ENCODE peak calls at places on chromosomes 12 and 14, in six cellular contexts. One of them, this sample, is unnamed.

GRCh38 chr12:974281-974862 is 16.7 kb upstream of the ERC1 start:
- DNase-seq in heart right ventricle: no peak
- DNase-seq in MM.1S: no peak
- DNase-seq in tibial artery: no peak
- DNase-seq in iPS DF 6.9: no peak
- DNase-seq in H9: no peak
- DNase-seq in this sample: no peak

GRCh38 chr14:68392393-68393085 is 400.3 kb downstream of the ZFP36L1 start:
- DNase-seq in heart right ventricle: peak
- DNase-seq in MM.1S: no peak
- DNase-seq in tibial artery: peak
- DNase-seq in iPS DF 6.9: no peak
- DNase-seq in H9: no peak
- DNase-seq in this sample: no peak

GRCh38 chr12:6850796-6851152 is 312 bp downstream of the CDCA3 start:
- DNase-seq in heart right ventricle: no peak
- DNase-seq in MM.1S: no peak
- DNase-seq in tibial artery: no peak
- DNase-seq in iPS DF 6.9: no peak
- DNase-seq in H9: no peak
- DNase-seq in this sample: no peak

GRCh38 chr12:118061011-118061875 is at the start of gene WSB2:
- DNase-seq in heart right ventricle: peak
- DNase-seq in MM.1S: peak
- DNase-seq in tibial artery: peak
- DNase-seq in iPS DF 6.9: peak
- DNase-seq in H9: peak
- DNase-seq in this sample: peak

GRCh38 chr14:59244581-59244980 is 56.1 kb downstream of the DAAM1 start:
- DNase-seq in heart right ventricle: no peak
- DNase-seq in MM.1S: no peak
- DNase-seq in tibial artery: no peak
- DNase-seq in iPS DF 6.9: no peak
- DNase-seq in H9: no peak
- DNase-seq in this sample: no peak

GRCh38 chr14:58315606-58316005 is 17.3 kb downstream of the ARID4A start:
- DNase-seq in heart right ventricle: no peak
- DNase-seq in MM.1S: no peak
- DNase-seq in tibial artery: no peak
- DNase-seq in iPS DF 6.9: no peak
- DNase-seq in H9: no peak
- DNase-seq in this sample: no peak

GRCh38 chr12:127559349-127560040 is 707.5 kb upstream of the TMEM132C start:
- DNase-seq in heart right ventricle: peak
- DNase-seq in MM.1S: peak
- DNase-seq in tibial artery: no peak
- DNase-seq in iPS DF 6.9: peak
- DNase-seq in H9: peak
- DNase-seq in this sample: no peak

GRCh38 chr12:68559246-68559645 is 51.5 kb upstream of the RAP1B start:
- DNase-seq in heart right ventricle: no peak
- DNase-seq in MM.1S: no peak
- DNase-seq in tibial artery: no peak
- DNase-seq in iPS DF 6.9: no peak
- DNase-seq in H9: no peak
- DNase-seq in this sample: no peak

GRCh38 chr14:21025374-21026151 is 702 bp upstream of the NDRG2 start:
- DNase-seq in heart right ventricle: peak
- DNase-seq in MM.1S: no peak
- DNase-seq in tibial artery: peak
- DNase-seq in iPS DF 6.9: no peak
- DNase-seq in H9: peak
- DNase-seq in this sample: peak

GRCh38 chr12:30753233-30753632 is 1.5 kb downstream of the CAPRIN2 start:
- DNase-seq in heart right ventricle: no peak
- DNase-seq in MM.1S: peak
- DNase-seq in tibial artery: no peak
- DNase-seq in iPS DF 6.9: peak
- DNase-seq in H9: peak
- DNase-seq in this sample: no peak

GRCh38 chr14:100084591-100084990 is 19.4 kb downstream of the EVL start:
- DNase-seq in heart right ventricle: no peak
- DNase-seq in MM.1S: no peak
- DNase-seq in tibial artery: no peak
- DNase-seq in iPS DF 6.9: no peak
- DNase-seq in H9: no peak
- DNase-seq in this sample: no peak

GRCh38 chr12:120903382-120903817 is 758 bp downstream of the SPPL3 start:
- DNase-seq in heart right ventricle: peak
- DNase-seq in MM.1S: no peak
- DNase-seq in tibial artery: peak
- DNase-seq in iPS DF 6.9: no peak
- DNase-seq in H9: peak
- DNase-seq in this sample: peak

GRCh38 chr14:26596722-26597030 is 1.2 kb downstream of the NOVA1 start:
- DNase-seq in heart right ventricle: no peak
- DNase-seq in MM.1S: no peak
- DNase-seq in tibial artery: peak
- DNase-seq in iPS DF 6.9: no peak
- DNase-seq in H9: peak
- DNase-seq in this sample: peak

GRCh38 chr14:68564826-68565760 is 227.8 kb downstream of the ZFP36L1 start:
- DNase-seq in heart right ventricle: no peak
- DNase-seq in MM.1S: no peak
- DNase-seq in tibial artery: no peak
- DNase-seq in iPS DF 6.9: no peak
- DNase-seq in H9: no peak
- DNase-seq in this sample: no peak

GRCh38 chr14:36105401-36105800 is 71.1 kb downstream of the PTCSC3 start:
- DNase-seq in heart right ventricle: no peak
- DNase-seq in MM.1S: no peak
- DNase-seq in tibial artery: no peak
- DNase-seq in iPS DF 6.9: peak
- DNase-seq in H9: peak
- DNase-seq in this sample: no peak

GRCh38 chr12:96034631-96035282 is 630 bp downstream of the LTA4H start:
- DNase-seq in heart right ventricle: no peak
- DNase-seq in MM.1S: no peak
- DNase-seq in tibial artery: peak
- DNase-seq in iPS DF 6.9: no peak
- DNase-seq in H9: peak
- DNase-seq in this sample: no peak
- H3K27ac ChIP-seq in heart right ventricle: peak
- H3K27ac ChIP-seq in MM.1S: peak
- H3K27ac ChIP-seq in tibial artery: peak
- H3K27ac ChIP-seq in iPS DF 6.9: no peak
- H3K27ac ChIP-seq in H9: no peak
- H3K27ac ChIP-seq in this sample: peak

DNA sequence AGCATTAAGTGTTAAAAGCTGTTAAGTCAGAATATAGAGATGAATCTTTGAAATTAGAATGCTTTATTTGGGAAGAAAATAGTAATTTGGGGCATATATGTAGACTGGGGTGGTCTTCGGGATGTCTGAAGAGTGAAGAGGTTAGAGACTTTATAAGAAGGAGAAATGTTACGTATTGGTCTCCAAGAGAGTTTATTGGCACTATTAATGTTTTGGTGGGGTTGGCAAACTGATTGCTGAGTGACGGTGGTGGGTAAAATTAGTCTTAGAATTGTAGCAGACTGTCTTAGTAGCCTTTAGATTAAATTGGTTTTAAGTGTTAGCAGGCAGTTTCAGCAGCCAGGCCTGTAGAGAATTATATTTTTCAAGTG is 4.9 kb upstream of the ATP23 start:
- DNase-seq in heart right ventricle: no peak
- DNase-seq in MM.1S: no peak
- DNase-seq in tibial artery: no peak
- DNase-seq in iPS DF 6.9: no peak
- DNase-seq in H9: no peak
- DNase-seq in this sample: no peak
- H3K27ac ChIP-seq in heart right ventricle: peak
- H3K27ac ChIP-seq in MM.1S: no peak
- H3K27ac ChIP-seq in tibial artery: peak
- H3K27ac ChIP-seq in iPS DF 6.9: no peak
- H3K27ac ChIP-seq in H9: no peak
- H3K27ac ChIP-seq in this sample: no peak

GRCh38 chr12:109273354-109273753 is 35.7 kb downstream of the FOXN4 start:
- DNase-seq in heart right ventricle: no peak
- DNase-seq in MM.1S: no peak
- DNase-seq in tibial artery: no peak
- DNase-seq in iPS DF 6.9: no peak
- DNase-seq in H9: peak
- DNase-seq in this sample: no peak

GRCh38 chr12:109269428-109269827 is 39.7 kb downstream of the FOXN4 start:
- DNase-seq in heart right ventricle: no peak
- DNase-seq in MM.1S: no peak
- DNase-seq in tibial artery: no peak
- DNase-seq in iPS DF 6.9: no peak
- DNase-seq in H9: no peak
- DNase-seq in this sample: no peak

GRCh38 chr12:109271418-109271817 is 37.7 kb downstream of the FOXN4 start:
- DNase-seq in heart right ventricle: no peak
- DNase-seq in MM.1S: no peak
- DNase-seq in tibial artery: no peak
- DNase-seq in iPS DF 6.9: no peak
- DNase-seq in H9: no peak
- DNase-seq in this sample: no peak

GRCh38 chr12:109268896-109269295 is 40.2 kb downstream of the FOXN4 start:
- DNase-seq in heart right ventricle: no peak
- DNase-seq in MM.1S: no peak
- DNase-seq in tibial artery: no peak
- DNase-seq in iPS DF 6.9: no peak
- DNase-seq in H9: no peak
- DNase-seq in this sample: no peak

DNA sequence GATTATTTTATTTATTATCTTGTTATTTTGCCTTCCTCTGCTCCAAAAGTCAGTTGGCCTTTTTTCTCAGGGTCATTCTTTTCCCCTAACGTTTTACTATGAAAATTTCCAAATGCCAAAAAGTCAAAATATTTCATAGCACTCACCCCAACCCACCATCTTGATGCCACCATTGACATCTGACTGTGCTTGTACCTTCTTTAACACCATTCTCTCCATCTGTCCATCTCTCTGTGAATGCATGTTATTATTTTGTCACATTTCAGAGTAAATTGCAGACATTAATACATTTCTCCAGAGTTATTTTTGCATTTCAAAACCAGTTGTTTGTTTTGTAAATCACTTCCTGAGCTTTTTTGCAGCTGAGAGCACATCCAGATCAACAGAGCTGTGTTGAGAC is 38.6 kb downstream of the FOXN4 start:
- DNase-seq in heart right ventricle: no peak
- DNase-seq in MM.1S: no peak
- DNase-seq in tibial artery: no peak
- DNase-seq in iPS DF 6.9: no peak
- DNase-seq in H9: no peak
- DNase-seq in this sample: no peak
- H3K27ac ChIP-seq in heart right ventricle: no peak
- H3K27ac ChIP-seq in MM.1S: no peak
- H3K27ac ChIP-seq in tibial artery: no peak
- H3K27ac ChIP-seq in iPS DF 6.9: no peak
- H3K27ac ChIP-seq in H9: no peak
- H3K27ac ChIP-seq in this sample: no peak

GRCh38 chr12:63805704-63806672 is 26.3 kb downstream of the RXYLT1 start:
- DNase-seq in heart right ventricle: no peak
- DNase-seq in MM.1S: no peak
- DNase-seq in tibial artery: no peak
- DNase-seq in iPS DF 6.9: no peak
- DNase-seq in H9: no peak
- DNase-seq in this sample: no peak
- H3K27ac ChIP-seq in heart right ventricle: no peak
- H3K27ac ChIP-seq in MM.1S: no peak
- H3K27ac ChIP-seq in tibial artery: no peak
- H3K27ac ChIP-seq in iPS DF 6.9: no peak
- H3K27ac ChIP-seq in H9: no peak
- H3K27ac ChIP-seq in this sample: no peak

DNA sequence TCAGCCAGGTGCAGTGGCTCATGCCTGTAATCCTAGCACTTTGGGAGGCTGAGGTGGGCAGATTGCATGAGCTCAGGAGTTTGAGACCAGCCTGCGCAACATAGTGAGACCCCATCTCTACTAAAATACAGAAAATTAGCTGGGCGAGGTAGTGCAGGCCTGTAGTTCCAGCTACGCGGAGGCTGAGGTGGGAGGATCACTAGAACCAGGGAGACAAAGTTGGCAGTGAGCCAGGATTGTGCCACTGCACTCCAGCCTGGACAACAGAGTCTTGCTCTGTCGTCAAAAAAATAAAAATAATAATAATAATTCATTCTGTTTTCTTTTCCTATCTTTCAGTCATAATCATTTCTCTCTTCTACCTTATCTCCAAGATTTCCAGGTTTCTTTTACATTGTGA is 48.6 kb upstream of the USP44 start:
- DNase-seq in heart right ventricle: no peak
- DNase-seq in MM.1S: no peak
- DNase-seq in tibial artery: no peak
- DNase-seq in iPS DF 6.9: no peak
- DNase-seq in H9: no peak
- DNase-seq in this sample: no peak
- H3K27ac ChIP-seq in heart right ventricle: no peak
- H3K27ac ChIP-seq in MM.1S: no peak
- H3K27ac ChIP-seq in tibial artery: no peak
- H3K27ac ChIP-seq in iPS DF 6.9: no peak
- H3K27ac ChIP-seq in H9: no peak
- H3K27ac ChIP-seq in this sample: no peak